ENCODE peak calls at places on chromosome 11, in six cellular contexts. E is left ventricle myocardium inferior; J is cardiac fibroblast; W is naive thymus-derived CD8-positive, alpha-beta T cell; Z is Panc1; X is coronary artery. P is an unnamed sample.

GRCh38 chr11:73361953-73362776 is 14.0 kb upstream of the RELT start:
- DNase-seq in E (no peak), J (no peak), W (no peak), Z (no peak), X (no peak), P (peak)

GRCh38 chr11:119374632-119375394 is 6.7 kb downstream of the USP2 start:
- DNase-seq in E (no peak), J (no peak), W (no peak), Z (no peak), X (peak), P (no peak)

GRCh38 chr11:110986016-110986415 is 259.5 kb upstream of the POU2AF2 start:
- DNase-seq in E (no peak), J (no peak), W (no peak), Z (no peak), X (no peak), P (no peak)

GRCh38 chr11:18770479-18771125 is 21.0 kb downstream of the PTPN5 start:
- DNase-seq in E (no peak), J (no peak), W (no peak), Z (no peak), X (no peak), P (no peak)

GRCh38 chr11:86955674-86956522 is 703 bp upstream of the FZD4 start:
- DNase-seq in E (peak), J (peak), W (no peak), Z (no peak), X (peak), P (peak)

GRCh38 chr11:27720277-27720830 is 20.1 kb upstream of the BDNF start:
- DNase-seq in E (no peak), J (peak), W (no peak), Z (no peak), X (no peak), P (peak)

GRCh38 chr11:27429740-27430451 is 42.7 kb downstream of the LGR4 start:
- DNase-seq in E (no peak), J (no peak), W (no peak), Z (no peak), X (no peak), P (no peak)

GRCh38 chr11:62542111-62542745 is 4.4 kb downstream of the AHNAK start:
- DNase-seq in E (no peak), J (no peak), W (no peak), Z (no peak), X (no peak), P (no peak)

GRCh38 chr11:35649984-35650383 is 12.6 kb upstream of the TRIM44 start:
- DNase-seq in E (no peak), J (peak), W (no peak), Z (no peak), X (no peak), P (no peak)

GRCh38 chr11:125082611-125083311 is 19.7 kb downstream of the SLC37A2 start:
- DNase-seq in E (no peak), J (peak), W (no peak), Z (no peak), X (no peak), P (no peak)

GRCh38 chr11:7442588-7443215 is 42.6 kb upstream of the OLFML1 start:
- DNase-seq in E (peak), J (peak), W (peak), Z (peak), X (no peak), P (peak)

GRCh38 chr11:9573775-9574555 is 495 bp downstream of the WEE1 start:
- DNase-seq in E (peak), J (peak), W (no peak), Z (no peak), X (peak), P (peak)

GRCh38 chr11:991034-991433 is 45.5 kb downstream of the MUC6 start:
- DNase-seq in E (no peak), J (no peak), W (no peak), Z (no peak), X (no peak), P (no peak)